ENCODE peak calls at places on chromosomes 6 and 20, in six cellular contexts. D is SK-N-MC, L is HCT116, P is K562, O is GM23338, Z is stomach. B is an unnamed sample.

GRCh38 chr20:11108102-11108842 is 434.5 kb upstream of the JAG1 start:
- DNase-seq in D (no peak), L (no peak), P (no peak), O (peak), Z (no peak), B (no peak)

GRCh38 chr6:96124778-96125177 is 109.0 kb downstream of the FUT9 start:
- DNase-seq in D (no peak), L (no peak), P (no peak), O (no peak), Z (no peak), B (no peak)

GRCh38 chr6:1143655-1144054 is 168.2 kb upstream of the FOXQ1 start:
- DNase-seq in D (no peak), L (no peak), P (no peak), O (no peak), Z (no peak), B (no peak)

GRCh38 chr6:40307712-40308111 is 279.5 kb downstream of the LRFN2 start:
- DNase-seq in D (no peak), L (no peak), P (no peak), O (no peak), Z (no peak), B (no peak)

GRCh38 chr6:142903806-142904205 is 41.2 kb downstream of the HIVEP2 start:
- DNase-seq in D (no peak), L (no peak), P (no peak), O (no peak), Z (no peak), B (no peak)

GRCh38 chr6:146990284-146990683 is 213.9 kb upstream of the STXBP5 start:
- DNase-seq in D (no peak), L (no peak), P (no peak), O (no peak), Z (no peak), B (no peak)

GRCh38 chr6:3281669-3282460 is 23.1 kb downstream of the PSMG4 start:
- DNase-seq in D (no peak), L (no peak), P (no peak), O (peak), Z (no peak), B (no peak)

GRCh38 chr20:39083781-39084180 is 121.6 kb downstream of the DHX35 start:
- DNase-seq in D (no peak), L (no peak), P (no peak), O (no peak), Z (no peak), B (no peak)

GRCh38 chr20:10984899-10985298 is 311.1 kb upstream of the JAG1 start:
- DNase-seq in D (no peak), L (no peak), P (no peak), O (no peak), Z (no peak), B (no peak)

GRCh38 chr6:153537422-153537821 is 406.3 kb upstream of the RGS17 start:
- DNase-seq in D (no peak), L (no peak), P (no peak), O (no peak), Z (no peak), B (no peak)

GRCh38 chr20:58340151-58340550 is 30.6 kb downstream of the RAB22A start:
- DNase-seq in D (no peak), L (no peak), P (no peak), O (no peak), Z (no peak), B (no peak)

GRCh38 chr6:33692760-33693158 is 18.7 kb downstream of the UQCC2 start:
- DNase-seq in D (no peak), L (no peak), P (no peak), O (no peak), Z (peak), B (no peak)

GRCh38 chr6:136921936-136922679 is at the start of gene SLC35D3:
- DNase-seq in D (no peak), L (no peak), P (no peak), O (peak), Z (no peak), B (no peak)

GRCh38 chr6:136365781-136366354 is 76.2 kb upstream of the BCLAF1 start:
- DNase-seq in D (no peak), L (no peak), P (no peak), O (no peak), Z (peak), B (peak)

GRCh38 chr20:25227317-25227831 is 20.5 kb upstream of the PYGB start:
- DNase-seq in D (no peak), L (no peak), P (no peak), O (no peak), Z (no peak), B (no peak)

GRCh38 chr6:26232950-26233607 is 131.9 kb upstream of the BTN3A2 start:
- DNase-seq in D (no peak), L (no peak), P (no peak), O (peak), Z (no peak), B (no peak)

GRCh38 chr6:3850451-3851203 is 1.5 kb downstream of the FAM50B start:
- DNase-seq in D (no peak), L (no peak), P (no peak), O (no peak), Z (no peak), B (no peak)

GRCh38 chr6:77986380-77987034 is 333.7 kb downstream of the MEI4 start:
- DNase-seq in D (no peak), L (no peak), P (no peak), O (no peak), Z (no peak), B (no peak)

GRCh38 chr20:53738945-53739798 is 145.5 kb upstream of the ZNF217 start:
- DNase-seq in D (no peak), L (no peak), P (peak), O (no peak), Z (no peak), B (no peak)

GRCh38 chr6:13709698-13710551 is 1.7 kb downstream of the RANBP9 start:
- DNase-seq in D (peak), L (no peak), P (peak), O (peak), Z (no peak), B (no peak)

GRCh38 chr6:47242483-47243386 is 67.0 kb downstream of the TNFRSF21 start:
- DNase-seq in D (no peak), L (peak), P (peak), O (peak), Z (peak), B (peak)

GRCh38 chr6:52162940-52163908 is 23.0 kb upstream of the IL17A start:
- DNase-seq in D (peak), L (peak), P (no peak), O (peak), Z (no peak), B (no peak)

GRCh38 chr6:116266803-116267202 is 12.9 kb downstream of the TSPYL1 start:
- DNase-seq in D (no peak), L (no peak), P (no peak), O (no peak), Z (no peak), B (no peak)

GRCh38 chr20:371755-372542 is 8.6 kb upstream of the TRIB3 start:
- DNase-seq in D (no peak), L (peak), P (peak), O (no peak), Z (peak), B (peak)

GRCh38 chr6:170072246-170072645 is 218.6 kb downstream of the DLL1 start:
- DNase-seq in D (no peak), L (no peak), P (no peak), O (no peak), Z (no peak), B (no peak)

GRCh38 chr20:63234693-63235398 is 859 bp upstream of the BIRC7 start:
- DNase-seq in D (no peak), L (no peak), P (no peak), O (peak), Z (peak), B (no peak)

GRCh38 chr6:37524025-37524647 is 24.4 kb upstream of the CCDC167 start:
- DNase-seq in D (no peak), L (no peak), P (no peak), O (no peak), Z (no peak), B (no peak)

GRCh38 chr6:80022803-80023202 is 18.4 kb downstream of the TTK start:
- DNase-seq in D (no peak), L (no peak), P (no peak), O (no peak), Z (no peak), B (no peak)

GRCh38 chr6:29954272-29954671 is 11.9 kb downstream of the HLA-A start:
- DNase-seq in D (no peak), L (no peak), P (no peak), O (no peak), Z (no peak), B (no peak)

GRCh38 chr6:11490996-11491395 is 46.6 kb upstream of the TMEM170B start:
- DNase-seq in D (no peak), L (no peak), P (no peak), O (no peak), Z (no peak), B (no peak)

GRCh38 chr6:1388081-1388926 is 1.1 kb upstream of the FOXF2 start:
- DNase-seq in D (no peak), L (no peak), P (no peak), O (peak), Z (no peak), B (no peak)

GRCh38 chr6:53725791-53726575 is 60.4 kb upstream of the KLHL31 start:
- DNase-seq in D (peak), L (no peak), P (peak), O (peak), Z (peak), B (peak)

GRCh38 chr20:53872561-53873248 is 197.7 kb downstream of the BCAS1 start:
- DNase-seq in D (no peak), L (no peak), P (no peak), O (no peak), Z (no peak), B (no peak)

GRCh38 chr6:14502551-14502950 is 385.0 kb downstream of the CD83 start:
- DNase-seq in D (no peak), L (no peak), P (no peak), O (no peak), Z (no peak), B (no peak)

GRCh38 chr6:165676435-165677068 is 13.5 kb upstream of the PDE10A start:
- DNase-seq in D (no peak), L (no peak), P (no peak), O (no peak), Z (no peak), B (no peak)

GRCh38 chr6:4853782-4854511 is 77.7 kb downstream of the CDYL start:
- DNase-seq in D (no peak), L (no peak), P (no peak), O (no peak), Z (no peak), B (no peak)

GRCh38 chr6:32604434-32604877 is 14.8 kb upstream of the HLA-DRB1 start:
- DNase-seq in D (no peak), L (no peak), P (no peak), O (no peak), Z (no peak), B (no peak)
- TF ChIP-seq POLR2AphosphoS5 in D (no peak), L (no peak), P (no peak), O (no peak), Z (no peak), B (no peak)

DNA sequence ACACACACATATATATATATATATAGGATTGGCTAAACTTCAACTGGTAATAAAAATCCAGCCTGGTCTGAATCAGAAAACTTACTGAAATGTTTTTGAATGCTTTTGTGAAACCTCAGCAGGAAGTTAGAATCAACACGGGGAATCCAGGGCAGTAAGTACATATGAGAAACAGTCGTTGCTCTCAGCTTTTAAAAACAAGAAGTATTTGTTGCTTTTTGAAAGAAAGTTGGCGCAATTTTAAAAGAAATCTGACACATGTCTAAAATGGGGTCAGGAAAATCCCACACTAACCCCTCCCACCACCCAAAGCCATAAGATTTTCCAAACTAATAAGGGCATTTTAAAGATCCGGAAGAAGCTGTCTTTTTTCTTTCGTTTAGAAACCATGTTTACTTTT is 11.5 kb upstream of the CCDC170 start:
- DNase-seq in D (no peak), L (no peak), P (no peak), O (no peak), Z (no peak), B (no peak)
- H3K4me3 ChIP-seq in D (no peak), L (no peak), P (no peak), O (no peak), Z (no peak), B (peak)

GRCh38 chr6:132088150-132088549 is 137.0 kb upstream of the CCN2 start:
- DNase-seq in D (no peak), L (no peak), P (no peak), O (no peak), Z (no peak), B (no peak)
- H3K27ac ChIP-seq in D (no peak), L (no peak), P (no peak), O (no peak), Z (no peak), B (no peak)

DNA sequence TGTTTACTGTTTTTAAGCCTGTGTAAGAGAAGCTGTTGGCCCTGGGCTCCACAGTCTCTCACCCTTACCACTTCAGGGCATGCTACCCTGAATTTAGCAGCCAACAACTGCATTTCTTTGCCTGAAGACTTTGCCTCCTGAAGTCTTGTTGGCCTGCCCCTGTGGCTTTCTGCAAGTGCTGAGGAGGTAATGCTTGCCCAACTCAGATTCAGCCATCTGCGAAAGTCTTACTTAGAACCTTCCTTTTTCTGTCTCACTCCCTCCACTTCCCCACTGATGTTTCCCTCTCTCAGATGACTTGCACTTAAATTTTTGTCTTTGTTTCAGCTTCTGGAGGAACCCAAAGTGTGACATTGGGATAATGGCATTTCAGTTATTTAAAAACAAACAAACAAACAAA is 11.8 kb upstream of the IBTK start:
- DNase-seq in D (no peak), L (no peak), P (no peak), O (no peak), Z (no peak), B (no peak)
- TF ChIP-seq POLR2AphosphoS5 in D (no peak), L (no peak), P (no peak), O (no peak), Z (no peak), B (no peak)

GRCh38 chr20:22579711-22580697 is 4.4 kb downstream of the FOXA2 start:
- DNase-seq in D (no peak), L (no peak), P (no peak), O (peak), Z (peak), B (no peak)

GRCh38 chr20:22583773-22584629 is at the start of gene FOXA2:
- DNase-seq in D (no peak), L (no peak), P (peak), O (peak), Z (peak), B (no peak)

GRCh38 chr20:22582386-22582959 is 1.9 kb downstream of the FOXA2 start:
- DNase-seq in D (no peak), L (no peak), P (no peak), O (peak), Z (peak), B (no peak)

GRCh38 chr20:22582960-22583772 is 1.2 kb downstream of the FOXA2 start:
- DNase-seq in D (no peak), L (no peak), P (no peak), O (peak), Z (peak), B (no peak)

GRCh38 chr20:22581437-22582385 is 2.7 kb downstream of the FOXA2 start:
- DNase-seq in D (no peak), L (no peak), P (no peak), O (peak), Z (peak), B (no peak)
- H3K4me3 ChIP-seq in D (no peak), L (no peak), P (no peak), O (peak), Z (peak), B (no peak)

GRCh38 chr6:43089467-43089866 is 13.4 kb downstream of the PTK7 start:
- DNase-seq in D (no peak), L (no peak), P (no peak), O (peak), Z (no peak), B (no peak)
- H3K27ac ChIP-seq in D (peak), L (peak), P (no peak), O (peak), Z (peak), B (peak)

GRCh38 chr6:50467931-50468330 is 245.4 kb upstream of the TFAP2D start:
- DNase-seq in D (no peak), L (no peak), P (no peak), O (no peak), Z (no peak), B (no peak)
- TF ChIP-seq POLR2AphosphoS5 in D (no peak), L (no peak), P (no peak), O (no peak), Z (no peak), B (no peak)

DNA sequence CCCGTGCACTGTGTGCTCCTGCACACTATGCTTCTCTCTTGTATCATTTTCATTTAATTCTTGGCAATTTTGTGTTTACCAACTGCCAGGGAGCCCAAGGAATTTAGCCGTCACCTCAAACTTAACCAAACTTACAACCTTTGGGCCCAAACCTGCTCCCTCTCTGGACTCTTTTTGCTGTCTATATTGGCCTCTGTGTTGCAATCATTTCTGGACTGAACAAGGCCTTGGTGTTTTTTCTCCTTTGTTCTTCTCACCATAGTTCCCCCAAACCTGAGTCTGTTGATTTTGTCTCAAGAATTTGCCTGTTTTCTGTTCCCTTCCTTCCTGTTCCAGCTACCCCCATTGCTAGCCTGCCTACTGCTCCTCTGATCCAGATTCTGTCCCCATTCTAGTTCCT is 19.2 kb downstream of the DCBLD1 start:
- DNase-seq in D (no peak), L (no peak), P (no peak), O (no peak), Z (no peak), B (no peak)
- H3K4me3 ChIP-seq in D (no peak), L (no peak), P (no peak), O (no peak), Z (no peak), B (no peak)

GRCh38 chr6:131909408-131910218 is 41.6 kb downstream of the CCN2 start:
- DNase-seq in D (peak), L (peak), P (peak), O (peak), Z (peak), B (peak)
- H3K27ac ChIP-seq in D (peak), L (no peak), P (no peak), O (no peak), Z (no peak), B (no peak)